ENCODE peak calls at places on chromosome 6, in five cellular contexts. One of them, this sample, is unnamed.

GRCh38 chr6:11221623-11222384 is 10.7 kb downstream of the NEDD9 start:
- DNase-seq in left ventricle myocardium inferior: no peak
- DNase-seq in thoracic aorta: no peak
- DNase-seq in fibroblast of lung: no peak
- DNase-seq in cardiac muscle cell: no peak
- DNase-seq in this sample: no peak

GRCh38 chr6:92132446-92132845 is 1286.9 kb downstream of the EPHA7 start:
- DNase-seq in left ventricle myocardium inferior: no peak
- DNase-seq in fibroblast of lung: no peak
- DNase-seq in thoracic aorta: no peak
- DNase-seq in cardiac muscle cell: no peak
- DNase-seq in this sample: no peak

GRCh38 chr6:145865595-145865994 is 51.0 kb upstream of the FBXO30 start:
- DNase-seq in thoracic aorta: no peak
- DNase-seq in cardiac muscle cell: no peak
- DNase-seq in left ventricle myocardium inferior: no peak
- DNase-seq in fibroblast of lung: no peak
- DNase-seq in this sample: no peak

GRCh38 chr6:155882527-155883333 is 427.1 kb upstream of the NOX3 start:
- DNase-seq in thoracic aorta: no peak
- DNase-seq in left ventricle myocardium inferior: no peak
- DNase-seq in fibroblast of lung: peak
- DNase-seq in cardiac muscle cell: no peak
- DNase-seq in this sample: no peak

GRCh38 chr6:166924531-166924930 is 31.8 kb downstream of the RNASET2 start:
- DNase-seq in fibroblast of lung: no peak
- DNase-seq in left ventricle myocardium inferior: no peak
- DNase-seq in cardiac muscle cell: no peak
- DNase-seq in thoracic aorta: no peak
- DNase-seq in this sample: no peak

GRCh38 chr6:17392978-17393334 is 439 bp upstream of the CAP2 start:
- DNase-seq in cardiac muscle cell: no peak
- DNase-seq in thoracic aorta: no peak
- DNase-seq in left ventricle myocardium inferior: no peak
- DNase-seq in fibroblast of lung: no peak
- DNase-seq in this sample: no peak

GRCh38 chr6:27545271-27546046 is 72.6 kb upstream of the ZNF184 start:
- DNase-seq in thoracic aorta: no peak
- DNase-seq in left ventricle myocardium inferior: no peak
- DNase-seq in cardiac muscle cell: peak
- DNase-seq in fibroblast of lung: peak
- DNase-seq in this sample: no peak

GRCh38 chr6:15409301-15410125 is 163.6 kb downstream of the JARID2 start:
- DNase-seq in cardiac muscle cell: no peak
- DNase-seq in fibroblast of lung: no peak
- DNase-seq in left ventricle myocardium inferior: no peak
- DNase-seq in thoracic aorta: no peak
- DNase-seq in this sample: no peak

GRCh38 chr6:13278991-13279390 is 49.3 kb downstream of the TBC1D7 start:
- DNase-seq in thoracic aorta: no peak
- DNase-seq in left ventricle myocardium inferior: no peak
- DNase-seq in cardiac muscle cell: no peak
- DNase-seq in fibroblast of lung: no peak
- DNase-seq in this sample: no peak

GRCh38 chr6:14826456-14826855 is 419.4 kb upstream of the JARID2 start:
- DNase-seq in fibroblast of lung: no peak
- DNase-seq in cardiac muscle cell: no peak
- DNase-seq in thoracic aorta: no peak
- DNase-seq in left ventricle myocardium inferior: no peak
- DNase-seq in this sample: no peak

GRCh38 chr6:88157106-88157505 is 9.0 kb downstream of the CNR1 start:
- DNase-seq in fibroblast of lung: no peak
- DNase-seq in cardiac muscle cell: no peak
- DNase-seq in left ventricle myocardium inferior: no peak
- DNase-seq in thoracic aorta: no peak
- DNase-seq in this sample: no peak
- TF ChIP-seq CTCF in fibroblast of lung: no peak
- TF ChIP-seq CTCF in cardiac muscle cell: no peak
- TF ChIP-seq CTCF in left ventricle myocardium inferior: no peak
- TF ChIP-seq CTCF in thoracic aorta: no peak
- TF ChIP-seq CTCF in this sample: no peak

GRCh38 chr6:116374586-116374985 is 3.8 kb downstream of the DSE start:
- DNase-seq in thoracic aorta: no peak
- DNase-seq in fibroblast of lung: no peak
- DNase-seq in cardiac muscle cell: no peak
- DNase-seq in left ventricle myocardium inferior: no peak
- DNase-seq in this sample: no peak
- H3K27ac ChIP-seq in thoracic aorta: no peak
- H3K27ac ChIP-seq in fibroblast of lung: no peak
- H3K27ac ChIP-seq in cardiac muscle cell: no peak
- H3K27ac ChIP-seq in left ventricle myocardium inferior: no peak
- H3K27ac ChIP-seq in this sample: no peak

GRCh38 chr6:38773338-38773737 is 58.2 kb downstream of the DNAH8 start:
- DNase-seq in thoracic aorta: no peak
- DNase-seq in cardiac muscle cell: peak
- DNase-seq in left ventricle myocardium inferior: no peak
- DNase-seq in fibroblast of lung: no peak
- DNase-seq in this sample: no peak
- TF ChIP-seq CTCF in thoracic aorta: no peak
- TF ChIP-seq CTCF in cardiac muscle cell: peak
- TF ChIP-seq CTCF in left ventricle myocardium inferior: peak
- TF ChIP-seq CTCF in fibroblast of lung: peak
- TF ChIP-seq CTCF in this sample: no peak

GRCh38 chr6:130872250-130873095 is 45.3 kb downstream of the SMLR1 start:
- DNase-seq in left ventricle myocardium inferior: peak
- DNase-seq in thoracic aorta: no peak
- DNase-seq in cardiac muscle cell: peak
- DNase-seq in fibroblast of lung: peak
- DNase-seq in this sample: no peak
- H3K27ac ChIP-seq in left ventricle myocardium inferior: no peak
- H3K27ac ChIP-seq in thoracic aorta: no peak
- H3K27ac ChIP-seq in cardiac muscle cell: no peak
- H3K27ac ChIP-seq in fibroblast of lung: no peak
- H3K27ac ChIP-seq in this sample: no peak